ENCODE peak calls at places on chromosomes 16 and 17, in four cellular contexts. M is psoas muscle, Z is mucosa of descending colon, N is neural progenitor cell. A is an unnamed sample.

GRCh38 chr17:28357901-28358197 is 522 bp upstream of the POLDIP2 start:
- DNase-seq in M (no peak), Z (no peak), N (no peak), A (no peak)

GRCh38 chr17:30093463-30094147 is 23.0 kb upstream of the NSRP1 start:
- DNase-seq in M (no peak), Z (no peak), N (peak), A (no peak)

GRCh38 chr17:1071103-1071825 is 74.3 kb downstream of the TIMM22 start:
- DNase-seq in M (peak), Z (peak), N (no peak), A (no peak)

GRCh38 chr16:57923841-57924240 is 47.1 kb downstream of the CNGB1 start:
- DNase-seq in M (no peak), Z (no peak), N (no peak), A (no peak)

GRCh38 chr16:2147378-2147777 is 1.0 kb upstream of the RAB26 start:
- DNase-seq in M (no peak), Z (no peak), N (no peak), A (no peak)

GRCh38 chr16:72224260-72224768 is 52.4 kb upstream of the PMFBP1 start:
- DNase-seq in M (no peak), Z (no peak), N (no peak), A (no peak)

GRCh38 chr16:24685539-24686432 is 43.7 kb upstream of the TNRC6A start:
- DNase-seq in M (peak), Z (peak), N (peak), A (no peak)

GRCh38 chr16:86509759-86510464 is 415 bp upstream of the FOXF1 start:
- DNase-seq in M (peak), Z (peak), N (peak), A (no peak)

GRCh38 chr16:75243667-75244224 is 7.7 kb downstream of the BCAR1 start:
- DNase-seq in M (no peak), Z (no peak), N (no peak), A (no peak)

GRCh38 chr17:63442549-63443035 is 3.5 kb downstream of the CYB561 start:
- DNase-seq in M (no peak), Z (no peak), N (peak), A (no peak)

GRCh38 chr17:31997005-31997404 is 10.2 kb upstream of the LRRC37B start:
- DNase-seq in M (no peak), Z (no peak), N (no peak), A (no peak)

GRCh38 chr17:82907797-82908261 is 68.0 kb upstream of the ZNF750 start:
- DNase-seq in M (no peak), Z (no peak), N (no peak), A (no peak)

GRCh38 chr17:61635913-61636432 is 45.0 kb upstream of the NACA2 start:
- DNase-seq in M (no peak), Z (peak), N (peak), A (no peak)

GRCh38 chr16:54169112-54169511 is 117.5 kb downstream of the IRX3 start:
- DNase-seq in M (no peak), Z (no peak), N (no peak), A (no peak)

GRCh38 chr16:28204211-28204610 is 7.6 kb downstream of the XPO6 start:
- DNase-seq in M (no peak), Z (no peak), N (no peak), A (no peak)

GRCh38 chr16:88512728-88513674 is 57.2 kb upstream of the ZC3H18 start:
- DNase-seq in M (no peak), Z (no peak), N (no peak), A (no peak)

GRCh38 chr17:50604470-50604869 is 30.2 kb upstream of the ABCC3 start:
- DNase-seq in M (peak), Z (peak), N (no peak), A (no peak)

GRCh38 chr17:41796066-41796895 is 9.8 kb upstream of the JUP start:
- DNase-seq in M (no peak), Z (no peak), N (no peak), A (no peak)

GRCh38 chr16:89217388-89218191 is at the start of gene ZNF778:
- DNase-seq in M (peak), Z (peak), N (peak), A (peak)

GRCh38 chr17:42937712-42938596 is 26.3 kb downstream of the AARSD1 start:
- DNase-seq in M (peak), Z (peak), N (peak), A (no peak)

GRCh38 chr17:59431606-59432005 is 100.2 kb downstream of the YPEL2 start:
- DNase-seq in M (no peak), Z (no peak), N (no peak), A (no peak)

GRCh38 chr16:78183886-78184553 is 84.6 kb downstream of the WWOX start:
- DNase-seq in M (no peak), Z (no peak), N (no peak), A (no peak)

GRCh38 chr16:75062135-75062943 is 54.2 kb downstream of the LDHD start:
- DNase-seq in M (peak), Z (no peak), N (no peak), A (no peak)

GRCh38 chr17:59785091-59785799 is 77.8 kb downstream of the VMP1 start:
- DNase-seq in M (no peak), Z (no peak), N (no peak), A (no peak)

GRCh38 chr17:9837551-9838471 is 12.1 kb downstream of the GLP2R start:
- DNase-seq in M (peak), Z (no peak), N (no peak), A (no peak)

GRCh38 chr16:10976663-10977062 is 32.3 kb downstream of the CLEC16A start:
- DNase-seq in M (no peak), Z (no peak), N (no peak), A (no peak)

GRCh38 chr16:66617010-66617434 is 12.5 kb downstream of the CMTM3 start:
- DNase-seq in M (no peak), Z (no peak), N (no peak), A (no peak)

GRCh38 chr16:67406628-67407027 is 9.6 kb downstream of the ZDHHC1 start:
- DNase-seq in M (no peak), Z (no peak), N (no peak), A (no peak)

GRCh38 chr16:6957676-6958075 is 375.0 kb upstream of the RBFOX1 start:
- DNase-seq in M (no peak), Z (no peak), N (peak), A (no peak)

GRCh38 chr17:10119203-10120112 is 78.9 kb downstream of the GAS7 start:
- DNase-seq in M (peak), Z (peak), N (no peak), A (no peak)

GRCh38 chr16:77780378-77780837 is 8.0 kb upstream of the VAT1L start:
- DNase-seq in M (no peak), Z (no peak), N (no peak), A (no peak)

GRCh38 chr16:4882633-4883285 is 35.5 kb downstream of the UBN1 start:
- DNase-seq in M (no peak), Z (no peak), N (no peak), A (no peak)

GRCh38 chr17:3502466-3502865 is 26.7 kb downstream of the ASPA start:
- DNase-seq in M (no peak), Z (no peak), N (no peak), A (no peak)

GRCh38 chr16:81473561-81473960 is 29.0 kb downstream of the CMIP start:
- DNase-seq in M (no peak), Z (no peak), N (no peak), A (no peak)

GRCh38 chr17:83203472-83204221 is 124.2 kb downstream of the METRNL start:
- DNase-seq in M (peak), Z (peak), N (no peak), A (peak)

GRCh38 chr16:11852092-11852809 is 909 bp upstream of the RSL1D1 start:
- DNase-seq in M (no peak), Z (no peak), N (no peak), A (no peak)

GRCh38 chr17:74571894-74572293 is 4.6 kb upstream of the CD300H start:
- DNase-seq in M (no peak), Z (no peak), N (no peak), A (no peak)

GRCh38 chr16:78563905-78564304 is 464.5 kb downstream of the WWOX start:
- DNase-seq in M (no peak), Z (no peak), N (no peak), A (no peak)

GRCh38 chr16:55499951-55500350 is 8.9 kb upstream of the LPCAT2 start:
- DNase-seq in M (no peak), Z (no peak), N (peak), A (no peak)

GRCh38 chr17:73492802-73493139 is 151.5 kb downstream of the SDK2 start:
- DNase-seq in M (no peak), Z (no peak), N (no peak), A (no peak)

DNA sequence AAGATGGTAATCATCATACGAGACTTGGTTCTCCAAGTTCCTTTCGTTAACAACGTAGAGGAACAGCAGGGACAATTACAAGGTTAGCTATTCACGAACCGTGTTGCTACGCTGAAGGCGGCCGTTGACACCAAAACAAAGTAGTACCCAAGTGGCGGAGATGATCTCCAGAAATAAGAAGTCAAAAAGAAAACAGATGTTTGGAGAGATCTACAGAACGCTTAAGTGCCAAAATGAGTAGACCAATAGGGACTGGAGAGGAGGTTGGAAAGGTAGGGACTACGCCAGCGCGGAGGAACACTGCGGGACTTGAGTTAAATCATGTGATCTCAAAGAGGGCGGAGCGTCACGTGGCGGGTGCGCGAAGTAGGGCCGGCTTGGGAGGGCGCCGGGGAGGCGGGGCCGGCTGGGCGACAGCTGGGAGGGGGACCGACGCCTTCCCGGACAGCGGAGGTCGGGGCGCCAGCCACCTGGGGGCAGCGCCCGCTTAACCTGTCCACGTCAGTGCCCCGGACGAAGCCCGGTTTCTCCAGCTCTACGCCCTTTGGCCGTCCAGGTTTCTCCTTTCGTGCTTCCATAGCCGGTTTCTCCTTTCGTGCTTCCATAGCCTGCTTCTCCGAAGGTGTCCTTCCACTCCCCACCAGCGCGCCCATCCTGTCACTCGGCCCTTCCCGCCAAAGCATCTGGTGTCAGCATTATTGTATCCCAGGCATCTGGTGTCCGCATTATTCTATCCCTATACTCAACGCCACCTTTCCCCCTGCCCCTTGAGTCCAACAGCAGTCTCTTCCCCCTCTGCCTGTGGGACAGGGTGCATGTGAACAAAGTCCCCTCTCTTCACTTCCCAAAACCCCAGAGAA is 698 bp upstream of the GABARAP start:
- DNase-seq in M (peak), Z (peak), N (peak), A (peak)
- TF ChIP-seq CTCF in M (peak), Z (no peak), N (peak), A (no peak)

DNA sequence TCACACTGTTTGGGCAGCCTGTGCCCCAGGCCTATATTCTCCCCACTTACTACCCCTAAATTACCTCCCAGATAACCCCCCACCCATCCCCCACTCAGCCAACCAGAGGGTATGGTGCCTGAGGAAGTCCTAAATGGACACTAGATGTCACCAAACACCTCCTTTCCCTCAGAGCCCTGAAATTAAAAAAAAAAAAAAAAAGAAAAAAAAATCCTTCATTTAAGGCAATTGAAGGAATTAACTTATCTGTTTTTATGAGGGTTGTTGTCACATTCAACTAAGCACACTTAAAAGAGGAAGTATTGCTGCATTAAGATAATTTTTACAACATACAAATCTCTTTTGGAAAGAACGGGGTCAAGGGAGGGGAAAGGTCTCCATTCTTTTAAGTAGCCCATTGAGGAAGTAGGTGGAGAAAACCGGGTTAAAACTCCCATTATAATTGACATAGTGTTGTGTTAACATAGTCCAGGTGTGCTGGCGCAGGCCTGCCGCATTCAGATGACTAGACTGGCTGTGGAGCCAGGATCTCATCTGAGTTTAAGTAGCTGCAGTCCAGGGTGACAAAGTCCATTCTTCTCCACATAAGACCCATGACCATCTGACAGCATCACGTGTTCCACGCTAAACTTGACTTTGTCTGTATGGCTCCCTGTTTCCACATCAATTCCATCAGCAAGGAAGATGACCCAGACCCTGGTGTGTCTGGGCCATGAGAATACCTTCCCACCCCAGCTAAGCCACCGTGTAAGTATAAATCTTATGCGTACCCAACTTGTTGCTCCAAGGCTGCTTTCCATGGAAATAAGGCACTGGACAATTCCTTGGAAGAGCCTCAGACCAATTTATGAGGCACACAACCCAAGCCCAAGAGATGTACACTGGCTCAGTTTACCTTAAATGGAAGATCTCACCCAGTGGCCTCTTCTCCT is 46.4 kb downstream of the SNX11 start:
- DNase-seq in M (no peak), Z (peak), N (peak), A (no peak)
- TF ChIP-seq CTCF in M (no peak), Z (no peak), N (peak), A (no peak)

DNA sequence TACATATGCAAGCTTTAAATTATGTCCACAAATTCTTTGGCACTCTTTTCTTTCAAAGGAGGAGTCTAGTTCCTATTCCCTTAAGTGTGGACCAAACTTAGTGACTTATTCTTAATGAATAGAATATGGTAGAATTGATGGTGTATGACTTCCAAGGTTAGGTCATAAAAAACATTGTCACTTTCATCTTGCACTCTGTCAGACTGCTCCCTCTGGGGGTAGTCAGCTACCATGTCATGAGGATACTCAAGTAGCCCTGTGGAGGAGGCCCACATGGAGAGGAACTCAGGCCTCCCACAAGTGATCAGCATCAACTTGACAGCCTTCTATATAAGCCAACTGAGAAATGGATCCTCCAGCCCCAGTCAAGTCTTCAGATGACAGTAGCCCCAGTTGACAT is 58.0 kb upstream of the SCNN1B start:
- DNase-seq in M (no peak), Z (no peak), N (no peak), A (no peak)
- TF ChIP-seq CTCF in M (no peak), Z (no peak), N (no peak), A (no peak)

DNA sequence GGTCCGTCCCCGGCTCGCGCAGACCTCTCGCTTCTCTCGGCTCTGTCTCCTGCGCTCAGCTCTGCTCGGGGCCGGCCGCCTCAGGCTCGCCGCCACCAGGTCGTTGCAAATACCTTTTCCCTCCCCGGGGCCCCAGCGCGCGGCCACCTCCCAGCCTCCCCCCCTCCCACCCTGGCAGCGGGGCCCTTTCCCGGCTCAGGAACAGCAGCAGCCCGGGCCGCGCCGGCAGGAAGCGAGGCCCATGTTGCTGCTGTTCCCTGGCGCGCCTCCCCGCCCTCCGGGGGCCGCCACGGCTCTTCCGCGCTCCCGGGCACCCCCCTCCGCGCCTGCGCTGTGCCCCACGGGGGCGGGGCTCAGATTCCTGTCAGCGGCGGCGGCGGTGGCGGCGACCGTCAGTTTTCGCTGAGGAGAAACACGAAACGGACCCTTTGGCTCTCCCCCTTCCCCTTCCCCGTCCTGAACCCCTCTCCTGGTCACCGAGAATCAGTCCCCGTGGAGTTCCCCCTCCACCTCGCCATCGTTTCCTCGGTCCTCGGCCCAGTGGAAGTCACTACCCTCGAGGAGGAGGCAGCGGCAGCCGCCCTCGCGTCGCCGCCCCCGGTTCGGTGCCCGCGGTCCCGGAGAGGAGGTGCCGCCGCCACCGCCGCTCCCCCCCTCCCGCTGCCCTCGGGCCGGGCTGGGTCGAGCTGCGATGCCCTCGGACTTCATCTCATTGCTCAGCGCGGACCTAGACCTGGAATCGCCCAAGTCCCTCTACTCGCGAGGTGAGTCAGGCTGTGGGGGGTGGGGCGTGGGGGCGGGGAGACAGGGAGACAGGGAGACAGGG is at the start of gene NFAT5:
- DNase-seq in M (peak), Z (peak), N (peak), A (peak)
- TF ChIP-seq CTCF in M (peak), Z (no peak), N (peak), A (no peak)